ENCODE peak calls at places on chromosome 1, in four cellular contexts. H is AG20443, F is activated T-cell treated with anti-CD3 and anti-CD28 coated beads for 1 hour, B is B cell. W is an unnamed sample.

GRCh38 chr1:198577444-198577843 is 37.0 kb upstream of the ATP6V1G3 start:
- DNase-seq in H (peak), F (no peak), B (no peak), W (no peak)

GRCh38 chr1:20142001-20142710 is 3.0 kb downstream of the PLA2G2F start:
- DNase-seq in H (no peak), F (no peak), B (no peak), W (no peak)

GRCh38 chr1:236164273-236164672 is 21.9 kb downstream of the GPR137B start:
- DNase-seq in H (no peak), F (no peak), B (no peak), W (no peak)

GRCh38 chr1:234218078-234218477 is 155.2 kb upstream of the COA6 start:
- DNase-seq in H (no peak), F (no peak), B (no peak), W (no peak)

GRCh38 chr1:221856188-221857093 is 114.6 kb upstream of the DUSP10 start:
- DNase-seq in H (no peak), F (no peak), B (no peak), W (no peak)

GRCh38 chr1:56081151-56081550 is 498.2 kb downstream of the PLPP3 start:
- DNase-seq in H (peak), F (no peak), B (no peak), W (no peak)

GRCh38 chr1:16076871-16077250 is 3.4 kb upstream of the FAM131C start:
- DNase-seq in H (peak), F (no peak), B (no peak), W (no peak)

GRCh38 chr1:160997323-160998038 is 23.5 kb downstream of the F11R start:
- DNase-seq in H (peak), F (peak), B (peak), W (peak)

GRCh38 chr1:187203257-187203656 is 374.5 kb downstream of the PLA2G4A start:
- DNase-seq in H (no peak), F (no peak), B (no peak), W (no peak)

GRCh38 chr1:17230671-17231310 is 18.1 kb upstream of the PADI3 start:
- DNase-seq in H (no peak), F (no peak), B (no peak), W (no peak)

GRCh38 chr1:2803931-2804627 is 2.6 kb upstream of the TTC34 start:
- DNase-seq in H (no peak), F (no peak), B (no peak), W (no peak)

GRCh38 chr1:93623875-93624274 is 57.8 kb downstream of the BCAR3 start:
- DNase-seq in H (peak), F (no peak), B (no peak), W (no peak)

GRCh38 chr1:156639601-156640101 is 2.3 kb upstream of the BCAN start:
- DNase-seq in H (peak), F (no peak), B (no peak), W (no peak)

GRCh38 chr1:37255111-37255795 is 219.1 kb upstream of the ZC3H12A start:
- DNase-seq in H (peak), F (no peak), B (no peak), W (no peak)

GRCh38 chr1:229943148-229943714 is 123.8 kb upstream of the GALNT2 start:
- DNase-seq in H (no peak), F (no peak), B (no peak), W (no peak)

GRCh38 chr1:29424266-29424665 is 187.9 kb downstream of the PTPRU start:
- DNase-seq in H (no peak), F (no peak), B (no peak), W (no peak)

GRCh38 chr1:233520510-233521191 is 93.3 kb upstream of the KCNK1 start:
- DNase-seq in H (peak), F (no peak), B (no peak), W (no peak)

GRCh38 chr1:209900734-209901133 is 37.3 kb upstream of the SYT14 start:
- DNase-seq in H (peak), F (no peak), B (no peak), W (no peak)

GRCh38 chr1:160626560-160627342 is 20.1 kb downstream of the SLAMF1 start:
- DNase-seq in H (no peak), F (no peak), B (no peak), W (no peak)

GRCh38 chr1:68181165-68181556 is 51.2 kb downstream of the WLS start:
- DNase-seq in H (no peak), F (no peak), B (no peak), W (no peak)

GRCh38 chr1:59827055-59827643 is 12.4 kb downstream of the HOOK1 start:
- DNase-seq in H (no peak), F (no peak), B (no peak), W (no peak)

GRCh38 chr1:116763116-116763786 is 9.0 kb downstream of the CD2 start:
- DNase-seq in H (no peak), F (no peak), B (no peak), W (no peak)

GRCh38 chr1:65147424-65148177 is 402 bp upstream of the AK4 start:
- DNase-seq in H (peak), F (no peak), B (peak), W (no peak)

GRCh38 chr1:68220420-68220819 is 11.9 kb downstream of the WLS start:
- DNase-seq in H (no peak), F (no peak), B (no peak), W (no peak)

GRCh38 chr1:39412892-39413291 is 78.5 kb upstream of the BMP8A start:
- DNase-seq in H (no peak), F (no peak), B (no peak), W (no peak)

GRCh38 chr1:109751531-109752260 is 10.9 kb upstream of the GSTM3 start:
- DNase-seq in H (no peak), F (no peak), B (no peak), W (no peak)

GRCh38 chr1:109877776-109878175 is 32.9 kb upstream of the CSF1 start:
- DNase-seq in H (no peak), F (no peak), B (no peak), W (no peak)

GRCh38 chr1:16073490-16074104 is at the start of gene FAM131C:
- DNase-seq in H (peak), F (peak), B (peak), W (peak)

GRCh38 chr1:2186901-2187300 is 7.7 kb downstream of the FAAP20 start:
- DNase-seq in H (no peak), F (no peak), B (no peak), W (no peak)

GRCh38 chr1:155022136-155022926 is 11.2 kb downstream of the DCST2 start:
- DNase-seq in H (no peak), F (no peak), B (no peak), W (no peak)

GRCh38 chr1:82632164-82632563 is 831.4 kb downstream of the ADGRL2 start:
- DNase-seq in H (no peak), F (no peak), B (no peak), W (no peak)

GRCh38 chr1:18012686-18013085 is 94.9 kb upstream of the IGSF21 start:
- DNase-seq in H (no peak), F (no peak), B (no peak), W (no peak)

GRCh38 chr1:185325413-185325812 is 8.4 kb upstream of the IVNS1ABP start:
- DNase-seq in H (no peak), F (no peak), B (no peak), W (no peak)

GRCh38 chr1:45682942-45683341 is 3.4 kb downstream of the GPBP1L1 start:
- DNase-seq in H (no peak), F (no peak), B (no peak), W (no peak)

GRCh38 chr1:62045579-62045978 is 149.1 kb upstream of the L1TD1 start:
- DNase-seq in H (no peak), F (no peak), B (no peak), W (no peak)